ENCODE peak calls at places on chromosomes 4 and X, in nine cellular contexts. A, C, S, I, L, Q, B, O and J are unnamed samples.
A peak's percentile ranks its signal among the peaks of the same experiment; 100 is the strongest.

GRCh38 chr4:23171971-23172370 is 479.2 kb downstream of the GBA3 start:
- DNase-seq in I (no peak), B (no peak), A (no peak), O (no peak), S (no peak), C (no peak), Q (no peak), L (no peak), J (peak; percentile 54)

GRCh38 chr4:71184195-71184781 is 154.5 kb upstream of the SLC4A4 start:
- DNase-seq in L (peak; percentile 70), I (peak; percentile 4), O (no peak), S (peak; percentile 67), C (no peak), B (no peak), A (no peak), Q (peak; percentile 48), J (peak; percentile 86)

GRCh38 chr4:177464026-177464425 is 21.8 kb upstream of the AGA start:
- DNase-seq in Q (no peak), A (no peak), O (no peak), L (no peak), I (no peak), S (no peak), B (no peak), C (no peak), J (no peak)

GRCh38 chr4:24475756-24476155 is 108.6 kb downstream of the DHX15 start:
- DNase-seq in I (no peak), O (no peak), B (no peak), C (no peak), L (no peak), A (no peak), S (no peak), Q (no peak), J (no peak)

GRCh38 chr4:54661156-54661555 is 3.4 kb downstream of the KIT start:
- DNase-seq in L (no peak), S (no peak), B (no peak), O (no peak), I (peak; percentile 56), A (no peak), C (no peak), Q (no peak), J (peak; percentile 88)

GRCh38 chr4:118826723-118827444 is 9.0 kb downstream of the SEC24D start:
- DNase-seq in C (no peak), I (no peak), L (no peak), S (no peak), Q (no peak), O (peak; percentile 85), B (no peak), A (no peak), J (no peak)

GRCh38 chr4:104128850-104129213 is 365.9 kb downstream of the CXXC4 start:
- DNase-seq in I (no peak), A (no peak), C (no peak), B (no peak), Q (no peak), S (peak; percentile 47), L (no peak), O (no peak), J (no peak)

GRCh38 chr4:9781343-9782135 is at the start of gene DRD5:
- DNase-seq in S (no peak), L (peak; percentile 70), Q (peak; percentile 63), C (no peak), A (no peak), O (no peak), B (no peak), I (no peak), J (no peak)

GRCh38 chrX:2898861-2899512 is 30.2 kb downstream of the ARSD start:
- DNase-seq in S (peak; percentile 69), O (no peak), Q (no peak), L (no peak), A (no peak), C (no peak), I (no peak), B (no peak), J (no peak)

GRCh38 chr4:30716158-30716557 is 4.0 kb upstream of the PCDH7 start:
- DNase-seq in A (no peak), Q (peak; percentile 40), O (no peak), S (no peak), I (no peak), C (no peak), L (peak; percentile 48), B (no peak), J (peak; percentile 85)

GRCh38 chr4:78542373-78542772 is 9.2 kb upstream of the ANXA3 start:
- DNase-seq in Q (no peak), L (no peak), S (no peak), A (no peak), B (no peak), C (no peak), O (no peak), I (no peak), J (no peak)

GRCh38 chrX:50814701-50815476 is 895 bp upstream of the SHROOM4 start:
- DNase-seq in B (no peak), A (no peak), S (no peak), I (no peak), Q (no peak), L (no peak), C (peak; percentile 12), O (no peak), J (no peak)

GRCh38 chrX:146614693-146615524 is 194.7 kb upstream of the CXorf51B start:
- DNase-seq in S (no peak), O (no peak), A (no peak), Q (no peak), I (no peak), C (no peak), L (no peak), B (no peak), J (no peak)

GRCh38 chr4:174256277-174256713 is 27.2 kb downstream of the FBXO8 start:
- DNase-seq in I (no peak), A (no peak), S (no peak), Q (no peak), O (no peak), B (no peak), C (no peak), L (no peak), J (no peak)

GRCh38 chr4:186260117-186260503 is 5.9 kb upstream of the F11 start:
- DNase-seq in B (no peak), I (no peak), Q (no peak), S (peak; percentile 65), O (peak; percentile 86), A (no peak), L (no peak), C (no peak), J (no peak)

GRCh38 chr4:147371661-147372060 is 109.2 kb upstream of the EDNRA start:
- DNase-seq in I (peak; percentile 55), B (no peak), S (no peak), Q (no peak), A (no peak), C (no peak), L (no peak), O (no peak), J (no peak)

GRCh38 chrX:48770296-48770695 is 8.7 kb downstream of the GLOD5 start:
- DNase-seq in Q (no peak), A (no peak), S (no peak), L (no peak), O (no peak), I (no peak), C (no peak), B (no peak), J (no peak)
- TF ChIP-seq CTCF in Q (no peak), A (no peak), S (no peak), L (no peak), O (no peak), I (no peak), C (no peak), B (no peak), J (no peak)

DNA sequence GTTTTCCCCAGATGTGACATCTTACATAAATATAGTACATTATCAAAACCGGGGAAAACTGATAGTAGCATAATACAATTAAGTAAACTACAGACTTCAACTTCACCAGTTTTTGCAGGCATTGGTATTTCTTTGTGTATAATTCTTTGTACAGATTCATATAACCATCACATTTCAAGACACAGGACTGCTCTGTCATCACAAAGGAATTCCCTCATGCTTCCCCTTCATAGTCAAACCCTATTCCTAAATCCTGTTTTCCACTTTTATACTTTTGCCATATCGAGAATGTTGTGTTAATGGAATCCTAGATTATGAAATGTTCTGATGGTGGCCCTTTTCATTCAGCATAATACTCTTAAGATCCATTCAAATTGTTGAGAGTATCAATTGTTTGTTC is 36.0 kb downstream of the STIM2 start:
- DNase-seq in S (no peak), Q (no peak), L (no peak), A (no peak), B (no peak), I (no peak), C (no peak), O (no peak), J (no peak)
- H3K36me3 ChIP-seq in S (no peaks in the 10 kb centered on the region), Q (no peaks in the 10 kb centered on the region), L (no peaks in the 10 kb centered on the region), A (no peaks in the 10 kb centered on the region), B (no peaks in the 10 kb centered on the region), I (no peaks in the 10 kb centered on the region), C (no peaks in the 10 kb centered on the region), O (no peaks in the 10 kb centered on the region), J (no peaks in the 10 kb centered on the region)

DNA sequence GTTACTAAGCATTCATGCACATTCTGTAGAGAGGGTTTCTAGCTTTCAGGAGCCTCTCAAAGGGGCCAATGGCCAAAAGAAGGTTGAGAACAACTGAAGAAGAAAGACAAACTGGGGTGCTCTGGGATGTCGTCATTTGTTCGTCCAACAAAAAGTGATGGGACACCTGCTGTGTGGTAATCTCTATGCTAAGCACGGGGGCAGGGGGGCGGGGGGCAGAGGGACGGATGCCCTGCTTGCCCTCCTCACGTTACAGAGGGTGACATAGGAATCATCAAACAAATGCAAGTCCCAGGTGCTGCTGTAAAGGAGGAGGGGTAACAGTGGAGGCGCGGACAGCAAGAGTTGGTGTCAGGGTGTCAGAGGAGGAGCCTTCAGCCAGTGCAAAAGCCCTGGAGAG is 12.8 kb upstream of the CRMP1 start:
- DNase-seq in Q (no peak), S (no peak), A (no peak), O (no peak), C (no peak), B (no peak), I (no peak), L (peak; percentile 60), J (no peak)
- H3K4me1 ChIP-seq in Q (no peaks in the 10 kb centered on the region), S (no peaks in the 10 kb centered on the region), A (no peaks in the 10 kb centered on the region), O (no peaks in the 10 kb centered on the region), C (no peaks in the 10 kb centered on the region), B (no peaks in the 10 kb centered on the region), I (no peaks in the 10 kb centered on the region), L (peaks cover 25% of the 10 kb centered on the region), J (no peaks in the 10 kb centered on the region)

GRCh38 chr4:80362578-80363181 is 27.1 kb downstream of the CFAP299 start:
- DNase-seq in A (no peak), S (no peak), I (no peak), Q (peak; percentile 39), B (no peak), L (peak; percentile 79), C (no peak), O (no peak), J (no peak)

GRCh38 chr4:80367737-80368136 is 32.2 kb downstream of the CFAP299 start:
- DNase-seq in I (no peak), B (no peak), O (no peak), Q (no peak), L (no peak), C (no peak), S (no peak), A (no peak), J (no peak)

GRCh38 chr4:80361329-80361900 is 25.9 kb downstream of the CFAP299 start:
- DNase-seq in O (no peak), S (no peak), A (no peak), I (no peak), L (peak; percentile 8), C (no peak), B (no peak), Q (peak; percentile 21), J (no peak)

GRCh38 chr4:80370635-80371034 is 35.1 kb downstream of the CFAP299 start:
- DNase-seq in I (no peak), S (no peak), C (no peak), B (no peak), Q (no peak), O (no peak), A (no peak), L (no peak), J (no peak)

GRCh38 chr4:80365928-80366327 is 30.4 kb downstream of the CFAP299 start:
- DNase-seq in A (no peak), S (peak; percentile 47), L (peak; percentile 50), I (peak; percentile 15), C (peak; percentile 27), Q (peak; percentile 34), B (no peak), O (no peak), J (no peak)
- TF ChIP-seq CTCF in A (peak; percentile 60), S (peak; percentile 48), L (peak; percentile 71), I (peak; percentile 79), C (peak; percentile 63), Q (peak; percentile 86), B (peak; percentile 57), O (peak; percentile 53), J (peak; percentile 83)